ENCODE peak calls at places on chromosomes 16 and 17, in eight cellular contexts. S is cardiac muscle cell, M is Calu3, J is omental fat pad, G is type B pancreatic cell, Y is colonic mucosa, D is tibial nerve, R is fibroblast of pulmonary artery. B is an unnamed sample.

GRCh38 chr17:79789943-79790804 is 6.7 kb downstream of the CBX8 start:
- DNase-seq in M (peak), D (no peak), G (peak), R (no peak), J (no peak), Y (no peak), S (peak), B (peak)

GRCh38 chr16:75287708-75288107 is 36.3 kb upstream of the BCAR1 start:
- DNase-seq in J (no peak), R (no peak), G (no peak), M (no peak), S (no peak), D (no peak), Y (peak), B (no peak)

GRCh38 chr17:27257031-27257357 is 36.9 kb upstream of the WSB1 start:
- DNase-seq in Y (no peak), D (no peak), S (no peak), R (no peak), M (no peak), J (no peak), G (no peak), B (no peak)

GRCh38 chr17:74123350-74123749 is 80.1 kb upstream of the RPL38 start:
- DNase-seq in J (no peak), M (no peak), Y (no peak), D (no peak), R (no peak), G (no peak), S (no peak), B (no peak)

GRCh38 chr17:13001991-13002615 is 15.7 kb downstream of the ELAC2 start:
- DNase-seq in G (no peak), J (no peak), D (no peak), M (no peak), S (no peak), R (peak), Y (no peak), B (no peak)

GRCh38 chr16:58018803-58019202 is 6.8 kb upstream of the MMP15 start:
- DNase-seq in D (no peak), G (no peak), S (no peak), J (no peak), Y (no peak), M (no peak), R (no peak), B (no peak)

GRCh38 chr17:66829386-66829864 is 5.5 kb upstream of the CACNG5 start:
- DNase-seq in J (no peak), G (no peak), D (peak), M (peak), R (peak), Y (peak), S (peak), B (peak)

GRCh38 chr17:77427471-77427991 is 286.8 kb downstream of the SEC14L1 start:
- DNase-seq in Y (no peak), R (peak), G (no peak), S (no peak), M (no peak), D (no peak), J (no peak), B (peak)

GRCh38 chr16:68272501-68273209 is 8.3 kb downstream of the SLC7A6 start:
- DNase-seq in M (no peak), Y (peak), G (no peak), S (no peak), R (no peak), J (no peak), D (no peak), B (no peak)

GRCh38 chr16:22260490-22260889 is 36.7 kb upstream of the POLR3E start:
- DNase-seq in G (no peak), Y (no peak), J (no peak), M (no peak), R (no peak), S (no peak), D (no peak), B (no peak)

GRCh38 chr17:8315740-8316217 is 5.7 kb downstream of the ARHGEF15 start:
- DNase-seq in Y (no peak), D (no peak), R (no peak), J (no peak), G (no peak), M (no peak), S (peak), B (no peak)

GRCh38 chr16:83231771-83232170 is 576.0 kb upstream of the HSBP1 start:
- DNase-seq in Y (no peak), R (no peak), D (no peak), S (no peak), M (no peak), G (no peak), J (no peak), B (no peak)

GRCh38 chr17:64459284-64459747 is 10.4 kb downstream of the MILR1 start:
- DNase-seq in G (no peak), Y (no peak), D (no peak), S (no peak), M (peak), J (no peak), R (peak), B (peak)

GRCh38 chr17:33112763-33113162 is 121.1 kb downstream of the SPACA3 start:
- DNase-seq in R (peak), S (no peak), M (no peak), J (no peak), D (no peak), Y (no peak), G (no peak), B (peak)

GRCh38 chr17:43090022-43090421 is 35.1 kb downstream of the BRCA1 start:
- DNase-seq in S (no peak), R (no peak), G (no peak), Y (no peak), M (no peak), J (no peak), D (no peak), B (no peak)

GRCh38 chr17:43079578-43080302 is 45.4 kb downstream of the BRCA1 start:
- DNase-seq in S (no peak), R (no peak), M (no peak), G (no peak), J (no peak), Y (peak), D (no peak), B (no peak)

GRCh38 chr17:43085489-43085888 is 39.7 kb downstream of the BRCA1 start:
- DNase-seq in D (no peak), J (no peak), R (peak), G (no peak), Y (no peak), M (no peak), S (peak), B (peak)
- TF ChIP-seq CTCF in D (no peak), J (no peak), R (peak), G (no peak), Y (no peak), M (no peak), S (no peak), B (no peak)

GRCh38 chr17:63116228-63116627 is 150.2 kb downstream of the TANC2 start:
- DNase-seq in R (no peak), S (peak), M (no peak), D (no peak), J (no peak), Y (no peak), G (no peak), B (peak)
- TF ChIP-seq CTCF in R (peak), S (peak), M (no peak), D (no peak), J (no peak), Y (no peak), G (peak), B (no peak)

DNA sequence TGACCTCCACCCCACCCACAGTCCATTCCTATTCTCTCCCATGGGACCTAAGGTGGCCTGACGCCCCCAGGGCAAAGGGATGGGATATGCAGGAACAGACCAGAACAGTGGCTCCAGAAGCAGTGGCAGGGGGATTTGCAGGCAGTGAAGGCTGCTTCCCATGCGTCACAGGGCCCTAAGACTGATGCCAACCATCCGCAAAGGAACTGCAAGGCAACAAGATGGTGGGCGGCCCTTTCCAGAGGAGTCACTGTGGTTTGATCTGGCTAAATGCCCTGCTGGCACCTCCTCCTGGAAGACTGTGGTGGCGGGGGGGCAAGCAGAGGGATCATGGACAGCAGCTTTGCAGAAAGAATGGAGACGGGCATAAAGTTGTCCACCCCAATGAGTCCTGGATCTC is 4.4 kb upstream of the SLC39A11 start:
- DNase-seq in D (no peak), G (no peak), Y (no peak), J (no peak), S (no peak), M (no peak), R (peak), B (peak)
- TF ChIP-seq CTCF in D (no peak), G (no peak), Y (no peak), J (no peak), S (no peak), M (no peak), R (no peak), B (no peak)

GRCh38 chr16:62363451-62363850 is 327.2 kb upstream of the CDH8 start:
- DNase-seq in G (no peak), J (no peak), R (no peak), Y (no peak), D (no peak), S (peak), M (no peak), B (no peak)
- TF ChIP-seq CTCF in G (peak), J (no peak), R (no peak), Y (no peak), D (no peak), S (no peak), M (no peak), B (no peak)

DNA sequence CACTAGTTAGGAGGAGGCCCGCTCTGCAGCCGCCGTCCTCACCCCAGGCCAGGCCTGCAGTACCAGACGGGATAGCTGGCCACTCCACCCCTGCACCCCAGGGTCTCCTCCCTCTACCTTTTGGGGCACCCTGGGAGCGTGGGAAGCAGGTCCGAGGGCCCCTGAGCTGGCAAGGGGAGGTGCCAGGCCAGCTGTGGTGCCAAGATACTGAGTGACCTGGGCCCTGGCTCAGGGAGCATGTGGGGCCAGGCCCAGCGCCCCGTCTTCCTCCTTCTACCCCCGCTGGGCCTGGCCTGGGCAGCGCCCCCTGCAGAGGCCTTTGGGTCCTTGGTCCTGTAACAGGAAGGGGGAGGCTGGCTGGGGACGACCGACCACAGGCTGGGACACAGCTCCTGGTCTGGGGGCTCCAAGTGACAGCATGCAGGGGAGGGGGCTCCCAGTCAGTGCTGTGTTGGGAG is 13.0 kb downstream of the PAM16 start:
- DNase-seq in S (no peak), J (no peak), R (no peak), M (no peak), Y (no peak), D (no peak), G (no peak), B (no peak)
- TF ChIP-seq CTCF in S (peak), J (no peak), R (no peak), M (no peak), Y (no peak), D (no peak), G (no peak), B (no peak)

GRCh38 chr17:15249487-15249886 is 15.6 kb downstream of the PMP22 start:
- DNase-seq in Y (no peak), S (no peak), D (no peak), J (no peak), G (no peak), M (no peak), R (no peak), B (no peak)

GRCh38 chr17:15250459-15250858 is 14.7 kb downstream of the PMP22 start:
- DNase-seq in M (no peak), S (no peak), Y (no peak), R (no peak), J (no peak), D (no peak), G (no peak), B (no peak)

DNA sequence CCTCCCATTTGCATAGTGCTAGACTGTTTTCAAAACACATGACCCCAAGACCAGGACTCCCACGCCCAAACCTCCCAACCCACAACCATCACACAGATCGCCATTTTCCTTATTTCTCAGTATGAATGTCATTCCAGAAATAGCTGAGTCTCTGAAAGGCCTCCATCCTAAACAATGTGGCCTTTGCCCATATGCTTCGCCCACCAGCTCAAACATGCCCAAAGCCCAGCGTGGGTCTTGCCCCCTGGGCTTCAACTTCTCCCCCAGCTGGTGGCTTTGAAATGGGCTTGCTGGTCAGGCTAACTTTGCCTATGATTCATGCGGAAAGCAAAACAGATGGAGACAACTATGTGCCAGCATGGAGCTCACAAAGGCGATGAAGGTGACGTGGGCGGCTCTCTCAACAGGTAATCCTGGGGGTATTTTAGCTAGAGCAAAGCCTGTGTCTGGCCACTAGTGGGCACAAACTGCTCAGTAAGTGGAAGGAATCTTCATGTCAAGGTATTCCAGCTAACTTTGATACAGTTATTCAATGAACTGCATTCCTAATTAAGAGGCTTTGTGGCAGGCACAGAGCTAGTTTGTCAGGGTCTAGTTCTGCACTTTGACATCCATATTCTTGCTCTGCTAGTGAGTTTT is 17.1 kb downstream of the PMP22 start:
- DNase-seq in Y (peak), R (no peak), J (no peak), G (no peak), S (peak), D (no peak), M (no peak), B (peak)
- TF ChIP-seq CTCF in Y (peak), R (peak), J (no peak), G (peak), S (peak), D (peak), M (no peak), B (peak)

GRCh38 chr17:1452836-1453235 is 3.2 kb downstream of the CRK start:
- DNase-seq in S (no peak), G (no peak), Y (no peak), M (no peak), D (no peak), R (no peak), J (no peak), B (no peak)

GRCh38 chr17:1455291-1455747 is 713 bp downstream of the CRK start:
- DNase-seq in S (peak), D (peak), M (peak), R (peak), G (no peak), J (no peak), Y (peak), B (peak)

GRCh38 chr17:1454541-1454940 is 1.5 kb downstream of the CRK start:
- DNase-seq in M (no peak), S (no peak), R (no peak), Y (no peak), J (no peak), G (no peak), D (no peak), B (no peak)

GRCh38 chr17:1460233-1460632 is 4.2 kb upstream of the CRK start:
- DNase-seq in S (no peak), M (peak), J (no peak), Y (peak), D (no peak), G (no peak), R (no peak), B (peak)

GRCh38 chr17:1455748-1456599 is at the start of gene CRK:
- DNase-seq in D (peak), Y (peak), M (peak), G (peak), R (peak), S (peak), J (peak), B (peak)
- TF ChIP-seq CTCF in D (peak), Y (no peak), M (no peak), G (no peak), R (no peak), S (no peak), J (no peak), B (no peak)